ENCODE peak calls at places on chromosomes 1 and 21, in seven cellular contexts. Y is amniotic stem cell, W is NCI-H1417, P is PC-3, S is cardiac muscle cell, M is T-helper 1 cell, T is hepatocyte. V is an unnamed sample.

GRCh38 chr1:54109131-54110105 is 43.4 kb downstream of the CDCP2 start:
- DNase-seq in W (no peak), S (no peak), T (no peak), P (no peak), Y (no peak), M (no peak), V (no peak)

GRCh38 chr1:17672226-17672625 is 82.9 kb upstream of the ACTL8 start:
- DNase-seq in W (peak), M (no peak), P (no peak), T (no peak), Y (no peak), S (no peak), V (no peak)

GRCh38 chr1:19921310-19921709 is 2.1 kb downstream of the PLA2G2E start:
- DNase-seq in T (no peak), S (no peak), P (no peak), Y (no peak), M (no peak), W (peak), V (peak)

GRCh38 chr1:48687271-48688045 is 89.2 kb downstream of the BEND5 start:
- DNase-seq in M (no peak), W (peak), T (no peak), P (no peak), Y (no peak), S (no peak), V (no peak)

GRCh38 chr1:54161495-54162168 is 8.8 kb upstream of the CDCP2 start:
- DNase-seq in P (no peak), W (no peak), M (no peak), S (no peak), Y (no peak), T (no peak), V (no peak)

GRCh38 chr21:45512626-45513002 is 29.6 kb downstream of the SLC19A1 start:
- DNase-seq in M (no peak), S (no peak), Y (no peak), P (no peak), W (no peak), T (no peak), V (no peak)

GRCh38 chr1:247054992-247055415 is 23.6 kb downstream of the ZNF670 start:
- DNase-seq in T (peak), P (no peak), W (no peak), M (no peak), Y (no peak), S (no peak), V (no peak)

GRCh38 chr1:94142583-94142982 is 21.6 kb upstream of the ABCA4 start:
- DNase-seq in S (no peak), Y (no peak), P (no peak), M (no peak), W (no peak), T (no peak), V (no peak)

GRCh38 chr1:2544093-2544874 is 11.9 kb upstream of the TNFRSF14 start:
- DNase-seq in T (no peak), P (no peak), Y (no peak), W (no peak), S (no peak), M (no peak), V (no peak)

GRCh38 chr1:9183898-9184297 is 50.7 kb upstream of the H6PD start:
- DNase-seq in T (no peak), S (no peak), P (no peak), M (no peak), Y (no peak), W (no peak), V (no peak)

GRCh38 chr1:172019971-172020370 is 178.7 kb downstream of the DNM3 start:
- DNase-seq in T (no peak), Y (no peak), W (no peak), M (no peak), P (no peak), S (no peak), V (no peak)

GRCh38 chr1:110962892-110963665 is 643 bp downstream of the LRIF1 start:
- DNase-seq in T (peak), W (peak), M (peak), P (peak), Y (peak), S (peak), V (peak)

GRCh38 chr1:147919881-147920280 is 8.3 kb upstream of the GPR89B start:
- DNase-seq in P (peak), S (no peak), Y (no peak), M (no peak), T (no peak), W (no peak), V (no peak)

GRCh38 chr1:222582099-222582774 is 7.5 kb downstream of the TAF1A start:
- DNase-seq in T (no peak), W (no peak), M (no peak), Y (no peak), P (peak), S (no peak), V (no peak)

GRCh38 chr21:39208624-39209333 is 25.5 kb upstream of the PSMG1 start:
- DNase-seq in T (peak), S (no peak), W (no peak), Y (no peak), P (no peak), M (no peak), V (no peak)

GRCh38 chr1:56434659-56435202 is 144.6 kb downstream of the PLPP3 start:
- DNase-seq in T (no peak), M (no peak), Y (no peak), P (no peak), S (no peak), W (no peak), V (no peak)

GRCh38 chr1:36765785-36766300 is 268.5 kb downstream of the GRIK3 start:
- DNase-seq in T (no peak), M (no peak), Y (no peak), P (no peak), S (no peak), W (no peak), V (no peak)

GRCh38 chr1:79129914-79130313 is 123.4 kb upstream of the ADGRL4 start:
- DNase-seq in Y (no peak), W (no peak), M (no peak), P (no peak), S (no peak), T (no peak), V (no peak)

V was measured in NCI-H1436.